ENCODE peak calls at places on chromosomes 3 and 15, in ten cellular contexts. N is hepatocyte; Z is ureter; O is dermis microvascular lymphatic vessel endothelial cell; J is left ventricle myocardium superior; P is stimulated activated CD8-positive, alpha-beta memory T cell treated with anti-CD3 and anti-CD28 coated beads, Interleukin-4, amount 100 ng/mL, for 24 hours; R is retina; Q is astrocyte; L is ACHN; T is H7. I is an unnamed sample.
A peak's percentile ranks its signal among the peaks of the same experiment; 100 is the strongest.

GRCh38 chr15:38517312-38517711 is 47.3 kb downstream of the RASGRP1 start:
- DNase-seq in N (no peak), Z (no peak), O (no peak), J (no peak), P (no peak), R (no peak), Q (no peak), L (no peak), T (no peak), I (no peak)

GRCh38 chr3:116391296-116392201 is 53.7 kb downstream of the LSAMP start:
- DNase-seq in N (no peak), Z (no peak), O (no peak), J (peak; percentile 15), P (no peak), R (no peak), Q (no peak), L (no peak), T (peak; percentile 6), I (peak; percentile 63)

GRCh38 chr3:54243262-54243931 is 121.0 kb downstream of the CACNA2D3 start:
- DNase-seq in N (no peak), Z (no peak), O (no peak), J (no peak), P (no peak), R (no peak), Q (no peak), L (no peak), T (no peak), I (no peak)

GRCh38 chr3:111676177-111677021 is 81.3 kb upstream of the ZBED2 start:
- DNase-seq in N (peak; percentile 61), Z (peak; percentile 70), O (peak; percentile 65), J (no peak), P (no peak), R (no peak), Q (peak; percentile 75), L (peak; percentile 77), T (no peak), I (no peak)

GRCh38 chr3:126816956-126817777 is 113.1 kb downstream of the CHCHD6 start:
- DNase-seq in N (peak; percentile 34), Z (peak; percentile 34), O (no peak), J (peak; percentile 38), P (no peak), R (no peak), Q (no peak), L (no peak), T (no peak), I (no peak)

GRCh38 chr3:54342676-54343075 is 220.3 kb downstream of the CACNA2D3 start:
- DNase-seq in N (no peak), Z (no peak), O (no peak), J (peak; percentile 44), P (no peak), R (no peak), Q (no peak), L (no peak), T (no peak), I (no peak)

GRCh38 chr3:53551324-53551723 is 56.9 kb downstream of the CACNA1D start:
- DNase-seq in N (no peak), Z (no peak), O (no peak), J (no peak), P (no peak), R (no peak), Q (no peak), L (no peak), T (no peak), I (no peak)

GRCh38 chr15:97566957-97567356 is 393.5 kb upstream of the ARRDC4 start:
- DNase-seq in N (no peak), Z (no peak), O (peak; percentile 100), J (no peak), P (no peak), R (no peak), Q (no peak), L (no peak), T (no peak), I (no peak)

GRCh38 chr3:78728406-78729145 is 1039.2 kb downstream of the ROBO1 start:
- DNase-seq in N (peak; percentile 64), Z (peak; percentile 65), O (no peak), J (peak; percentile 75), P (no peak), R (peak; percentile 55), Q (peak; percentile 51), L (no peak), T (peak; percentile 2), I (no peak)

GRCh38 chr15:38699633-38700230 is 135.1 kb upstream of the RASGRP1 start:
- DNase-seq in N (peak; percentile 79), Z (peak; percentile 69), O (peak; percentile 59), J (peak; percentile 50), P (peak; percentile 35), R (peak; percentile 59), Q (no peak), L (peak; percentile 64), T (peak; percentile 42), I (no peak)

GRCh38 chr15:36428102-36428845 is 151.2 kb upstream of the CDIN1 start:
- DNase-seq in N (peak; percentile 78), Z (no peak), O (peak; percentile 63), J (no peak), P (no peak), R (no peak), Q (peak; percentile 100), L (peak; percentile 98), T (no peak), I (no peak)

GRCh38 chr3:17258823-17259436 is 374.2 kb downstream of the PLCL2 start:
- DNase-seq in N (peak; percentile 48), Z (no peak), O (peak; percentile 38), J (no peak), P (no peak), R (peak; percentile 13), Q (peak; percentile 8), L (peak; percentile 42), T (peak; percentile 47), I (no peak)

GRCh38 chr3:44974406-44974805 is 1.6 kb downstream of the ZDHHC3 start:
- DNase-seq in N (peak; percentile 36), Z (no peak), O (no peak), J (no peak), P (no peak), R (no peak), Q (no peak), L (no peak), T (no peak), I (no peak)

GRCh38 chr15:41904487-41905359 is 10.9 kb upstream of the SPTBN5 start:
- DNase-seq in N (peak; percentile 85), Z (peak; percentile 70), O (peak; percentile 49), J (peak; percentile 70), P (peak; percentile 51), R (peak; percentile 89), Q (no peak), L (peak; percentile 63), T (peak; percentile 95), I (no peak)

GRCh38 chr3:79175870-79176269 is 591.9 kb downstream of the ROBO1 start:
- DNase-seq in N (no peak), Z (no peak), O (no peak), J (no peak), P (no peak), R (no peak), Q (no peak), L (no peak), T (no peak), I (no peak)

GRCh38 chr3:169133178-169134161 is 530.0 kb downstream of the MECOM start:
- DNase-seq in N (no peak), Z (no peak), O (peak; percentile 51), J (no peak), P (no peak), R (no peak), Q (no peak), L (no peak), T (no peak), I (no peak)

I was measured in type B pancreatic cell.